ENCODE peak calls at places on chromosomes 11 and 22, in six cellular contexts. P, O, F, Z, V and D are unnamed samples.
A peak's percentile ranks its signal among the peaks of the same experiment; 100 is the strongest.

GRCh38 chr22:31082606-31083376 is 1.7 kb downstream of the SMTN start:
- DNase-seq in P (no peak), O (peak; percentile 85), F (peak; percentile 92), Z (peak; percentile 52), V (peak; percentile 66), D (no peak)

GRCh38 chr22:29044657-29045176 is 16.9 kb downstream of the C22orf31 start:
- DNase-seq in P (no peak), O (no peak), F (no peak), Z (no peak), V (peak; percentile 37), D (no peak)

GRCh38 chr11:77127969-77128691 is at the start of gene MYO7A:
- DNase-seq in P (peak; percentile 7), O (peak; percentile 81), F (peak; percentile 61), Z (no peak), V (peak; percentile 53), D (no peak)

GRCh38 chr11:96088914-96089313 is 165.0 kb upstream of the MTMR2 start:
- DNase-seq in P (no peak), O (no peak), F (no peak), Z (no peak), V (no peak), D (no peak)

GRCh38 chr11:75677275-75677674 is 8.4 kb upstream of the MAP6 start:
- DNase-seq in P (no peak), O (no peak), F (no peak), Z (no peak), V (no peak), D (no peak)

GRCh38 chr11:134216816-134217215 is 7.0 kb downstream of the NCAPD3 start:
- DNase-seq in P (no peak), O (no peak), F (no peak), Z (no peak), V (no peak), D (no peak)

GRCh38 chr11:107962181-107962580 is 33.9 kb downstream of the RAB39A start:
- DNase-seq in P (no peak), O (no peak), F (no peak), Z (no peak), V (no peak), D (no peak)

GRCh38 chr11:128867277-128867676 is at the start of gene KCNJ1:
- DNase-seq in P (no peak), O (no peak), F (no peak), Z (no peak), V (no peak), D (no peak)

DNA sequence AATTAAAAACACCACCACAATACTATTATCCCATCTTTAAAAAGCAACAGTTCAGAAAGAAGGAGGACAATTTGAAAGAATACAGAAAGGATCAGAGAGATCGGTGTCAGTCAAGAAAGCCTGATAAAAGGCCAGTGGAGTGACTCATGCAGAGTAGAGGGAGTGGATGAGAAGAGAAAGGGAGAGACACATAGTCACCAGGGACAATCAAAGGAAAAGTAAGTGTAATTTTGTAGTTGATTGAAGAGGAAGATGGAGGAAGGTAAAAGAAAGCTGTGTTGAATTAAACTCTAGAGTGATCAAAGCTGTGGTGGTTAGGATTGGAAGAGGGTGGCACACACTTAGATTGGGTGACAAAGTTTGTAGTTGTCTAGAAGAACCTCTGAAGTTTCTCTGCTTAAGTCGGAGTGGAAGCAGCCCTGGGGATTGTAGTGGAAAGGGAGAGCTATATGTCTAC is 14.1 kb downstream of the SPECC1L start:
- DNase-seq in P (no peak), O (no peak), F (no peak), Z (no peak), V (no peak), D (no peak)
- H3K4me3 ChIP-seq in P (no peak overlapping the region), O (no peak overlapping the region), F (no peak overlapping the region), Z (no peak overlapping the region), V (no peak overlapping the region), D (no peak overlapping the region)

GRCh38 chr22:39459681-39460080 is 2.9 kb downstream of the MGAT3 start:
- DNase-seq in P (no peak), O (no peak), F (no peak), Z (no peak), V (no peak), D (no peak)

GRCh38 chr22:39458443-39459083 is 1.8 kb downstream of the MGAT3 start:
- DNase-seq in P (no peak), O (no peak), F (no peak), Z (no peak), V (no peak), D (no peak)

GRCh38 chr22:39457047-39457545 is 284 bp downstream of the MGAT3 start:
- DNase-seq in P (no peak), O (no peak), F (no peak), Z (no peak), V (no peak), D (no peak)

GRCh38 chr22:39456262-39457046 is at the start of gene MGAT3:
- DNase-seq in P (no peak), O (no peak), F (no peak), Z (peak; percentile 67), V (no peak), D (no peak)

GRCh38 chr22:39457546-39458442 is 982 bp downstream of the MGAT3 start:
- DNase-seq in P (no peak), O (no peak), F (no peak), Z (peak; percentile 12), V (no peak), D (no peak)
- H3K4me3 ChIP-seq in P (peak overlapping the region; percentile 74), O (peak overlapping the region; percentile 67), F (peak overlapping the region; percentile 27), Z (no peak overlapping the region), V (peak overlapping the region; percentile 28), D (peak overlapping the region; percentile 54)

GRCh38 chr22:48238966-48239365 is 1476.5 kb downstream of the TBC1D22A start:
- DNase-seq in P (no peak), O (no peak), F (no peak), Z (no peak), V (no peak), D (no peak)
- H3K4me3 ChIP-seq in P (no peak overlapping the region), O (no peak overlapping the region), F (no peak overlapping the region), Z (no peak overlapping the region), V (no peak overlapping the region), D (no peak overlapping the region)

GRCh38 chr11:31808721-31809542 is 2.2 kb downstream of the PAX6 start:
- DNase-seq in P (no peak), O (no peak), F (no peak), Z (no peak), V (no peak), D (no peak)

GRCh38 chr11:31809543-31809856 is 1.6 kb downstream of the PAX6 start:
- DNase-seq in P (no peak), O (no peak), F (no peak), Z (no peak), V (no peak), D (no peak)

GRCh38 chr11:31807791-31808074 is 3.4 kb downstream of the PAX6 start:
- DNase-seq in P (no peak), O (no peak), F (no peak), Z (no peak), V (no peak), D (no peak)

GRCh38 chr11:31806944-31807790 is 4.0 kb downstream of the PAX6 start:
- DNase-seq in P (no peak), O (no peak), F (no peak), Z (no peak), V (no peak), D (no peak)

GRCh38 chr11:31808268-31808667 is 2.9 kb downstream of the PAX6 start:
- DNase-seq in P (no peak), O (no peak), F (no peak), Z (no peak), V (no peak), D (no peak)
- H3K4me3 ChIP-seq in P (no peak overlapping the region), O (no peak overlapping the region), F (no peak overlapping the region), Z (no peak overlapping the region), V (no peak overlapping the region), D (no peak overlapping the region)

GRCh38 chr11:119316017-119316728 is 757 bp downstream of the MCAM start:
- DNase-seq in P (no peak), O (peak; percentile 80), F (no peak), Z (no peak), V (peak; percentile 87), D (peak; percentile 74)
- H3K4me3 ChIP-seq in P (peak overlapping the region; percentile 53), O (peak overlapping the region; percentile 86), F (peak overlapping the region; percentile 44), Z (peak overlapping the region; percentile 68), V (peak overlapping the region; percentile 99), D (peak overlapping the region; percentile 80)

GRCh38 chr11:65439331-65440181 is 17.0 kb downstream of the NEAT1 start:
- DNase-seq in P (no peak), O (no peak), F (peak; percentile 16), Z (no peak), V (no peak), D (no peak)
- H3K4me3 ChIP-seq in P (no peak overlapping the region), O (no peak overlapping the region), F (no peak overlapping the region), Z (no peak overlapping the region), V (peak overlapping the region; percentile 8), D (no peak overlapping the region)

GRCh38 chr11:6962673-6963072 is 36.4 kb downstream of the ZNF215 start:
- DNase-seq in P (no peak), O (no peak), F (no peak), Z (no peak), V (no peak), D (no peak)

DNA sequence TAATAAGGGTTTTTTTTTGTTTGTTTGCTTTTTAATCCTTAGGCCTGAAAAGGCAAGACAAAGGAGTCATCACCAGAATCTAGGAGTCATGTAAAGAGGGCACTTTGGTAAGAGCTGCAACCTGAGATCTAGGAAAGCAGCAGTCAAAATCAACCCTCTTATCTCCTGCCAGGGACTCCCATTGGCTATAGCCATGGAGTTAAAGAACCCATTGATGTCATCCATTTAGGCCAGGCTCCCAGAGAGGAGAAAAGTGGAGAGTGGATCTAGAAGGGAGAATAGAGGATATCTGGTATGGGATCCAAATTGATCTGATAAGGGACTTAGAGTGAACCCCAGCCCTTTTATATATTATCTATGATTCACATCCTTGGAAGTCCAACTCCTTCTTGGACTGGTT is 35.9 kb downstream of the ZNF215 start:
- DNase-seq in P (no peak), O (no peak), F (no peak), Z (no peak), V (no peak), D (no peak)
- H3K4me3 ChIP-seq in P (no peak overlapping the region), O (no peak overlapping the region), F (no peak overlapping the region), Z (no peak overlapping the region), V (no peak overlapping the region), D (no peak overlapping the region)

GRCh38 chr22:42318967-42319366 is 48.5 kb upstream of the TCF20 start:
- DNase-seq in P (no peak), O (no peak), F (no peak), Z (no peak), V (no peak), D (no peak)

GRCh38 chr22:42314709-42315391 is 44.4 kb upstream of the TCF20 start:
- DNase-seq in P (no peak), O (no peak), F (no peak), Z (no peak), V (no peak), D (no peak)

GRCh38 chr22:42317691-42318547 is 47.5 kb upstream of the TCF20 start:
- DNase-seq in P (no peak), O (no peak), F (peak; percentile 87), Z (no peak), V (no peak), D (no peak)

GRCh38 chr22:42315392-42315756 is 44.9 kb upstream of the TCF20 start:
- DNase-seq in P (no peak), O (no peak), F (peak; percentile 79), Z (no peak), V (no peak), D (no peak)

DNA sequence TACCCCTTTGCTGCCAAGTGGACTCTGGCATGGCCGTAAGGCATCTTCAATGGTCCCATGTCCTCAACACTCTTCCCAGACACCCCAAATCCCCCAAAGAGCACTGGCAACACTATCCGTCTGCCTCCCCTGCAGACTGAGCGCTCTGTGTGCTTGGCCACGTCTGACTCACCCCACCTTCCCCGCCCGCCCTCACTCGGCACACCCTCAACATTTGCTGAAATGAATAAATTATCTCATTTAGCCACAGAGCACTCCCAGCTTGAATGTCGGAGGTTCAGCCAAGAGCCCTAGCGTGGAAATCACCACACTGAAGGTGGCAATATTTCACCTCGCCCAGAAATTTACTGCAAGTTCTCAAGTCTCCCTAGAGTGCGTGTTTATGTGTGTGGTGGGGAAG is 46.5 kb upstream of the TCF20 start:
- DNase-seq in P (no peak), O (no peak), F (peak; percentile 91), Z (peak; percentile 46), V (no peak), D (no peak)
- H3K4me3 ChIP-seq in P (no peak overlapping the region), O (no peak overlapping the region), F (peak overlapping the region; percentile 27), Z (no peak overlapping the region), V (no peak overlapping the region), D (no peak overlapping the region)